ENCODE peak calls at places on chromosomes 12 and 14, in five cellular contexts. G is activated naive CD8-positive, alpha-beta T cell treated with anti-CD3 and anti-CD28 coated beads, Interleukin-2, amount 10 ng/mL, durations not matched to agents 7 days and 5 days; N is activated CD4-positive, alpha-beta T cell treated with anti-CD3 and anti-CD28 coated beads, Interleukin-2, amount 50 U/mL, for 1 hour; R is astrocyte of the cerebellum; A is stimulated activated CD8-positive, alpha-beta memory T cell treated with anti-CD3 and anti-CD28 coated beads, Interleukin-7, amount 100 ng/mL, for 1 hour. T is an unnamed sample.
A peak's percentile ranks its signal among the peaks of the same experiment; 100 is the strongest.

GRCh38 chr12:106985479-106985878 is 1.5 kb downstream of the MTERF2 start:
- DNase-seq in A (no peak), N (no peak), R (no peak), G (no peak), T (no peak)

GRCh38 chr12:106275458-106275857 is 27.1 kb upstream of the TCP11L2 start:
- DNase-seq in N (no peak), A (no peak), G (no peak), R (no peak), T (no peak)

GRCh38 chr12:68622250-68622649 is 11.6 kb downstream of the RAP1B start:
- DNase-seq in N (no peak), G (no peak), R (no peak), A (no peak), T (no peak)

GRCh38 chr14:21868442-21869046 is 194.9 kb upstream of the OR4E1 start:
- DNase-seq in A (peak; percentile 56), G (peak; percentile 63), R (peak; percentile 26), N (peak; percentile 77), T (peak; percentile 19)

GRCh38 chr14:74511966-74512365 is 18.4 kb downstream of the ISCA2 start:
- DNase-seq in R (no peak), N (no peak), G (no peak), A (no peak), T (no peak)

GRCh38 chr12:18148961-18149360 is 59.0 kb upstream of the RERGL start:
- DNase-seq in G (no peak), A (no peak), N (no peak), R (no peak), T (no peak)

GRCh38 chr14:99077844-99078236 is 194.2 kb downstream of the BCL11B start:
- DNase-seq in A (no peak), N (no peak), G (no peak), R (no peak), T (no peak)

GRCh38 chr14:56115471-56115870 is 2.7 kb upstream of the PELI2 start:
- DNase-seq in A (no peak), G (no peak), R (no peak), N (no peak), T (no peak)

GRCh38 chr12:110269622-110270124 is 11.4 kb upstream of the ATP2A2 start:
- DNase-seq in R (no peak), A (no peak), N (no peak), G (no peak), T (peak; percentile 46)

GRCh38 chr14:101241807-101242278 is 319.5 kb upstream of the DIO3 start:
- DNase-seq in R (no peak), G (no peak), N (no peak), A (no peak), T (no peak)

GRCh38 chr14:106347291-106347778 is 821.0 kb downstream of the TMEM121 start:
- DNase-seq in A (no peak), G (no peak), N (no peak), R (no peak), T (no peak)

GRCh38 chr14:64704145-64704742 is at the start of gene PLEKHG3:
- DNase-seq in N (peak; percentile 37), G (peak; percentile 53), A (no peak), R (no peak), T (no peak)

GRCh38 chr12:22262309-22262708 is 72.2 kb downstream of the ST8SIA1 start:
- DNase-seq in N (no peak), G (no peak), A (no peak), R (no peak), T (no peak)

GRCh38 chr12:2248087-2248900 is 195.5 kb downstream of the CACNA1C start:
- DNase-seq in A (no peak), N (no peak), R (no peak), G (no peak), T (no peak)

GRCh38 chr12:104971276-104971675 is 13.2 kb upstream of the SLC41A2 start:
- DNase-seq in A (no peak), G (no peak), R (no peak), N (no peak), T (no peak)

GRCh38 chr12:54581412-54581811 is 7.0 kb downstream of the PPP1R1A start:
- DNase-seq in R (no peak), N (no peak), G (no peak), A (no peak), T (no peak)

GRCh38 chr12:77488041-77488620 is 342.6 kb upstream of the NAV3 start:
- DNase-seq in R (peak; percentile 57), N (no peak), A (no peak), G (no peak), T (peak; percentile 31)

GRCh38 chr12:53054112-53054878 is 4.4 kb downstream of the TNS2 start:
- DNase-seq in A (peak; percentile 84), G (peak; percentile 92), N (peak; percentile 92), R (peak; percentile 71), T (peak; percentile 63)

GRCh38 chr12:9184276-9184675 is 23.9 kb downstream of the PZP start:
- DNase-seq in A (no peak), G (no peak), R (no peak), N (no peak), T (no peak)

GRCh38 chr14:86604546-86604945 is 1074.6 kb downstream of the FLRT2 start:
- DNase-seq in A (no peak), G (no peak), N (no peak), R (no peak), T (no peak)

GRCh38 chr12:104372721-104373335 is 69.3 kb downstream of the EID3 start:
- DNase-seq in G (no peak), A (no peak), N (no peak), R (no peak), T (no peak)

GRCh38 chr14:68504861-68505260 is 288.0 kb downstream of the ZFP36L1 start:
- DNase-seq in A (no peak), R (no peak), G (no peak), N (no peak), T (no peak)

GRCh38 chr14:44778562-44778961 is 183.2 kb downstream of the KLHL28 start:
- DNase-seq in R (no peak), G (no peak), A (no peak), N (no peak), T (peak; percentile 58)

T was measured in non-pigmented ciliary epithelial cell.